ENCODE peak calls at places on chromosomes 11 and 22, in eight cellular contexts. Q is GM23338, Y is Panc1, U is K562, V is HCT116, F is HepG2, D is GM12878, K is upper lobe of left lung. N is an unnamed sample.

GRCh38 chr22:31843526-31843925 is 89.7 kb downstream of the DEPDC5 start:
- ATAC-seq in F (no peak), Y (no peak), Q (no peak), U (no peak), V (no peak), D (no peak), K (no peak), N (no peak)

GRCh38 chr11:35058318-35058717 is 80.7 kb upstream of the CD44 start:
- ATAC-seq in F (no peak), V (no peak), Y (no peak), U (no peak), D (peak; percentile 30), Q (no peak), K (no peak), N (no peak)

GRCh38 chr22:38137876-38138687 is 27.6 kb upstream of the BAIAP2L2 start:
- ATAC-seq in Q (peak; percentile 23), U (no peak), K (no peak), F (peak; percentile 34), D (no peak), Y (no peak), V (no peak), N (no peak)

GRCh38 chr11:57071829-57072228 is 83.1 kb downstream of the OR5AK2 start:
- ATAC-seq in Y (no peak), K (no peak), D (no peak), Q (no peak), V (no peak), F (no peak), U (no peak), N (no peak)

GRCh38 chr22:36860017-36860416 is 789 bp upstream of the NCF4 start:
- ATAC-seq in D (no peak), Y (no peak), U (no peak), K (no peak), F (no peak), V (no peak), Q (no peak), N (no peak)

GRCh38 chr22:47116426-47117341 is 354.2 kb downstream of the TBC1D22A start:
- ATAC-seq in Q (no peak), U (no peak), D (no peak), V (no peak), K (no peak), Y (no peak), F (no peak), N (no peak)

GRCh38 chr11:26622201-26622600 is 50.1 kb upstream of the MUC15 start:
- ATAC-seq in U (no peak), D (no peak), K (no peak), V (no peak), Y (no peak), Q (no peak), F (no peak), N (no peak)

GRCh38 chr22:22893891-22894739 is 6.5 kb downstream of the IGLL5 start:
- ATAC-seq in F (no peak), Q (peak; percentile 65), D (no peak), U (peak; percentile 17), K (peak; percentile 19), V (no peak), Y (no peak), N (no peak)

GRCh38 chr11:110128161-110128560 is 35.0 kb downstream of the ZC3H12C start:
- ATAC-seq in F (no peak), V (no peak), Y (peak; percentile 73), K (no peak), Q (peak; percentile 86), U (no peak), D (peak; percentile 29), N (no peak)

GRCh38 chr11:17595526-17596309 is 48.7 kb downstream of the OTOG start:
- ATAC-seq in U (no peak), D (no peak), V (no peak), F (no peak), K (no peak), Y (no peak), Q (no peak), N (no peak)

GRCh38 chr22:17890245-17890671 is 116.0 kb upstream of the BID start:
- ATAC-seq in D (no peak), Y (no peak), K (no peak), F (no peak), U (no peak), Q (no peak), V (no peak), N (no peak)

GRCh38 chr11:128720522-128720985 is 26.7 kb downstream of the FLI1 start:
- ATAC-seq in F (no peak), D (peak; percentile 59), V (no peak), Y (no peak), K (no peak), Q (peak; percentile 60), U (no peak), N (no peak)

GRCh38 chr11:75398906-75399305 is 412 bp upstream of the RPS3 start:
- ATAC-seq in K (no peak), D (peak; percentile 3), V (peak; percentile 16), Q (no peak), F (no peak), U (peak; percentile 7), Y (peak; percentile 1), N (no peak)

GRCh38 chr22:42438293-42438650 is 6.1 kb upstream of the NFAM1 start:
- ATAC-seq in Y (no peak), U (no peak), K (no peak), V (no peak), F (no peak), Q (peak; percentile 46), D (no peak), N (no peak)

GRCh38 chr22:42439821-42440674 is 7.8 kb upstream of the NFAM1 start:
- ATAC-seq in Q (no peak), F (no peak), Y (no peak), K (no peak), V (no peak), D (peak; percentile 9), U (no peak), N (no peak)

GRCh38 chr22:42439021-42439420 is 6.8 kb upstream of the NFAM1 start:
- ATAC-seq in K (no peak), Y (no peak), U (no peak), F (no peak), Q (no peak), D (no peak), V (no peak), N (no peak)

GRCh38 chr22:42436402-42436801 is 4.2 kb upstream of the NFAM1 start:
- ATAC-seq in Q (no peak), D (no peak), F (no peak), U (no peak), K (no peak), Y (no peak), V (no peak), N (no peak)

DNA sequence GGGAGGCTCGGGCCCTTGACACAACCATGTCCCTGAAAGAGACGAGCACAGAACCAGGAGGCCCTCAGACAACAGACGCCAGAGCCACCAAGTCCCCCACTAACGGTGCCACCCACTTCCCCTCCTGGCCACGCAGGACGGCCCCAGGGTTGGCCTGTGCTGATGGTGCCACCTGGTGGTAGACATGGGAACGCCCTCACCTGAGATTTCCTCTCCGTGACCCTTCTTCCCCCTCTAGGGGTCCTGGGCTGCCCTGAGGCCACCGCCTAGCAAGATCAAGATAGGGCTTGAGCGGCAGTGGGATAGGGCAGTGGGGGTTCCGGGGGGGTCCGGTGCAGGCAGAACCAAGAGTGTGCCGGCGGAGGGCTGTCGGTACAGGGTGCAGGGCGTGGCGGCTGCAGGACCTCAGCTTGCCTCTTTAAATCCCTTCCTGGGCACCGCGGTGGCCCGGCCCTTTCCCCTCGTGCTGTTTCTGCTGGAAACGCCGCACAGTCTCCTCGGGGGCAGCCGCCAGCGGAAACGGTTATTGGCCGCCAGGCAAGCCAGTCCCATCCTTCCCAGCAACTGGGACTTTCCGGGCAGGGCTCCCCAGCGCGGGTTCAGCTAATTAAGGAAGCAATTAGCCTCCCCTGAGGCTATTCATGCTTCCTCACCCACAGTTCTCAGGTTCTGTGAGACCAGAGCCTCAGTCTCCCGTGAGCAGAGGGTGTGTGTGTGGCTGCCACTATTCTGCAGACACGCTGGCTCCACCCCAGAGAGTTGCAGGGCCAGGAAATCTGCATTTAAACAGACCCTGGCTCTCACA is 5.5 kb upstream of the NFAM1 start:
- ATAC-seq in K (peak; percentile 88), Q (peak; percentile 75), Y (peak; percentile 86), U (peak; percentile 95), V (peak; percentile 91), D (peak; percentile 76), F (peak; percentile 86), N (peak; percentile 75)
- TF ChIP-seq POLR2AphosphoS5 in K (no peak), Q (no peak), Y (no peak), U (no peak), V (no peak), D (peak; percentile 34), F (no peak), N (no peak)

DNA sequence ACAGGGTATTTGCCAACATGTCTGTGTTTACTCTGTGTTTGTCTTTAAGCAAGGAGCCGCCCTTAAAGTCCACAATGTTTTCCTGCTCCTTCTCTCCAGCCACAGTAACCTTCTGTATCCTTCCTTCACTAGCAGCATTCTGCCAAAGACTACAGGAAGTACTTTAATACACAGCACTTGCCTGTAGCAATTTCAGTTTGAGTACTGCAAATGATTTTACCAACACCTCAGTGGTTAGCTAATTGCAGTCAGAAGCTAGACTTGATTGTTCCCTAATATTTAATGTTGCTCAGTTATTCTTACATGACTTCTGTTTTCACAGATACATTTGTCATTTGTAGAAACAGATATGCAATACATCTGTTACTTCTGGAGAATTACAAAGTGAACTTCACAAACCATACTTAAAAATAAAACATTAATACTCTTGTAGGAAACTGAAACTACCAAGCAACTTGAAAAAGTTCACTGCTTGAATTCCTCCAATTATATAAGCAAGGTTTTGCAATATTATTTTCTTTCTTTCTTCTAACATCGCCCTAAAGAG is 69.1 kb downstream of the FCHSD2 start:
- ATAC-seq in Y (peak; percentile 93), U (no peak), F (no peak), Q (no peak), V (no peak), D (peak; percentile 89), K (peak; percentile 87), N (peak; percentile 43)
- TF ChIP-seq POLR2AphosphoS5 in Y (no peak), U (no peak), F (no peak), Q (no peak), V (no peak), D (peak; percentile 57), K (no peak), N (no peak)

DNA sequence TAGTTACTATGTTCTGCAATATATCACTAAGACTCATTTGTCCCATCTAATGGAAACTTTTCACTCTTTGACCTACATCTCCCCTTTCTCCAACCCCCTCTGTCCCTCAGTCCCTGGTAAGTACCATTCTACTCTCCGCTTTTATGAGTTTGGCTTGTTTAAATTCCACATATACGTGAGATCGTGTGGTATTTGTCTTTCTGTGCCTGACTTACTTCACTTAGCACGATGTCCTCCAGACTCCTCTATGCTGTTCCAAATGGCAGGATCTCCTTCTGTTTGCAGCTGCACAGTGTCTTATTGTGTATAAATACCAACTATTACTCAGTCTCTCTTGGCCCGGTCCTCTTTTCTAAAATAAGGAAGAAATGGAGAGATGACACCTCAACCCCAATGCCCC is 205.4 kb upstream of the NTM start:
- ATAC-seq in K (no peak), F (no peak), U (no peak), Y (no peak), V (no peak), D (no peak), Q (no peak), N (no peak)
- TF ChIP-seq POLR2AphosphoS5 in K (no peak), F (no peak), U (no peak), Y (no peak), V (no peak), D (no peak), Q (no peak), N (no peak)

DNA sequence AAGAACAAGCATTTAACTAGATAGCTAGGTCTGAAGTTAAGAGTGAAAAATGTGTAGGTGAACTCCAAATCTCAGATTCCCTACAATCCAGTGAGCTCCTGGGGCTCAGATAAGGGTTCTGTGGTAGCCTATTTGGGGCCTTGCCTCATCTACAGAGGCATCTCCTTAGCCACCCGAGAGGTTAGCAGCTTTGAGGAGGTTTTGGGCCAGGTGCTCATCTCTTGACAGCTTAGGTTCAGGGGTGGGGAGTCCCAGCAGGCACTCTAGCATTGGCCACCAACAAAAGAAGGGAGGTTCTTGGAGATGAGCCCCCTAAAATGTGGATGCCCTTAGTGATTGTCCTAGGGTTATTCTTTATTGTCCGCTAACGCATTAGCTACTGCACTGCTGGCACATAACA is 184.4 kb upstream of the B3GAT1 start:
- ATAC-seq in U (no peak), Y (no peak), D (no peak), F (no peak), K (no peak), V (no peak), Q (no peak), N (no peak)
- TF ChIP-seq POLR2AphosphoS5 in U (no peak), Y (no peak), D (no peak), F (no peak), K (no peak), V (no peak), Q (no peak), N (no peak)